ENCODE peak calls at places on chromosomes 5 and 9, in seven cellular contexts. O is psoas muscle, L is Peyer's patch, Q is cardiac fibroblast, N is dorsolateral prefrontal cortex, F is foreskin fibroblast, S is astrocyte of the spinal cord. H is an unnamed sample.

GRCh38 chr5:151030377-151030776 is 10.0 kb downstream of the GPX3 start:
- DNase-seq in O (peak; percentile 90), L (no peak), Q (peak; percentile 48), N (no peak), F (no peak), S (no peak), H (no peak)

GRCh38 chr9:129352157-129352870 is 174.3 kb upstream of the IER5L start:
- DNase-seq in O (no peak), L (no peak), Q (no peak), N (no peak), F (no peak), S (no peak), H (no peak)

GRCh38 chr5:173862047-173862477 is 26.1 kb upstream of the CPEB4 start:
- DNase-seq in O (no peak), L (no peak), Q (no peak), N (no peak), F (no peak), S (no peak), H (no peak)

GRCh38 chr5:14186132-14186830 is 43.1 kb downstream of the TRIO start:
- DNase-seq in O (no peak), L (no peak), Q (peak; percentile 66), N (no peak), F (no peak), S (peak; percentile 90), H (no peak)

GRCh38 chr5:73565969-73566547 is 515 bp downstream of the UTP15 start:
- DNase-seq in O (no peak), L (no peak), Q (no peak), N (no peak), F (no peak), S (no peak), H (no peak)

GRCh38 chr5:36040651-36041536 is 25.8 kb downstream of the UGT3A2 start:
- DNase-seq in O (no peak), L (no peak), Q (no peak), N (no peak), F (no peak), S (no peak), H (no peak)

GRCh38 chr5:114695292-114695904 is 333.5 kb downstream of the KCNN2 start:
- DNase-seq in O (peak; percentile 48), L (no peak), Q (no peak), N (no peak), F (no peak), S (no peak), H (no peak)

GRCh38 chr9:37424204-37424685 is 1.7 kb downstream of the GRHPR start:
- DNase-seq in O (no peak), L (no peak), Q (no peak), N (no peak), F (no peak), S (no peak), H (no peak)

GRCh38 chr9:7567687-7568086 is 231.9 kb downstream of the DMAC1 start:
- DNase-seq in O (no peak), L (no peak), Q (no peak), N (no peak), F (no peak), S (no peak), H (no peak)

GRCh38 chr9:133527444-133527920 is 2.7 kb upstream of the MYMK start:
- DNase-seq in O (peak; percentile 75), L (no peak), Q (peak; percentile 66), N (no peak), F (no peak), S (no peak), H (no peak)

GRCh38 chr5:132729896-132730295 is 7.5 kb downstream of the KIF3A start:
- DNase-seq in O (no peak), L (no peak), Q (no peak), N (no peak), F (no peak), S (no peak), H (no peak)

GRCh38 chr5:179915406-179915935 is 7.8 kb upstream of the TBC1D9B start:
- DNase-seq in O (no peak), L (no peak), Q (no peak), N (no peak), F (no peak), S (no peak), H (no peak)

GRCh38 chr5:139457653-139458306 is 4.8 kb downstream of the ECSCR start:
- DNase-seq in O (no peak), L (no peak), Q (no peak), N (no peak), F (no peak), S (no peak), H (no peak)

GRCh38 chr9:21813575-21814473 is 11.4 kb downstream of the MTAP start:
- DNase-seq in O (peak; percentile 57), L (peak; percentile 56), Q (peak; percentile 89), N (no peak), F (peak; percentile 62), S (peak; percentile 90), H (peak; percentile 62)

GRCh38 chr5:73948720-73949119 is 322.7 kb downstream of the ARHGEF28 start:
- DNase-seq in O (no peak), L (no peak), Q (peak; percentile 55), N (no peak), F (peak; percentile 69), S (peak; percentile 32), H (peak; percentile 45)

DNA sequence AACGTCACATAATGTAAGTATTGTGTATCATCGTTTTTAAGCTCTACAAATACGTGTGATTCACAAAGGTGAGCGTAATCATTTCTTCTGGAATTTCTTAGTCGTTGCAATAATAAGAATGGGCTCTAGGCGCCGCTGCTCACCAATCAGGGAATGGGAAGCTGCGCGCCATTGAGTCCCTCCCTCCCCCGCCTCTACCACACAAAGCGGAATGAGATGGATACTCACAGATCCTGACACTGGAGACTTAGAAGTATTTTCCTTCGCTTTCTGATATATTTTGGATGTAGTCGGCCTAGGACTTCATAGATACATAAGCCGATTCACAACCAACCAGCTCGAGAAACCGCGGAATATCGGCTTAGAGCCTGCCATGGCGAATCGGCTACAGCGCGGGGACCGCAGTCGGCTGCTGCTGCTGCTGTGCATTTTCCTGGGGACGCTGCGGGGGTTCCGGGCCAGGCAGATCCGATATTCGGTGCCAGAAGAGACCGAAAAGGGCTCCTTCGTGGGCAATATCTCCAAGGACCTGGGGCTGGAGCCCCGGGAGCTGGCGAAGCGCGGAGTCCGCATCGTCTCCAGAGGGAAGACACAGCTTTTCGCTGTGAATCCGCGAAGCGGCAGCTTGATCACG is at the start of gene PCDHGA11:
- DNase-seq in O (no peak), L (peak; percentile 46), Q (peak; percentile 79), N (no peak), F (peak; percentile 67), S (peak; percentile 82), H (no peak)
- H3K4me3 ChIP-seq in O (peak within 1 kb of the TSS; percentile 66), L (peak within 1 kb of the TSS; percentile 13), Q (peak within 1 kb of the TSS; percentile 50), N (no peak within 1 kb of the TSS), F (peak within 1 kb of the TSS; percentile 49), S (peak within 1 kb of the TSS; percentile 52), H (peak within 1 kb of the TSS; percentile 20)

GRCh38 chr5:44862808-44863207 is 54.1 kb downstream of the MRPS30 start:
- DNase-seq in O (no peak), L (no peak), Q (peak; percentile 5), N (no peak), F (no peak), S (peak; percentile 44), H (no peak)
- TF ChIP-seq CTCF in O (no peak), L (no peak), Q (peak; percentile 16), N (peak; percentile 41), F (no peak), S (peak; percentile 49), H (peak; percentile 7)

GRCh38 chr5:56330806-56331205 is 97.7 kb upstream of the ANKRD55 start:
- DNase-seq in O (no peak), L (no peak), Q (no peak), N (no peak), F (no peak), S (no peak), H (no peak)

GRCh38 chr5:56329652-56330051 is 96.5 kb upstream of the ANKRD55 start:
- DNase-seq in O (no peak), L (no peak), Q (no peak), N (no peak), F (no peak), S (no peak), H (no peak)

GRCh38 chr5:56327810-56328209 is 94.7 kb upstream of the ANKRD55 start:
- DNase-seq in O (no peak), L (no peak), Q (no peak), N (no peak), F (no peak), S (no peak), H (no peak)

GRCh38 chr5:56330167-56330566 is 97.0 kb upstream of the ANKRD55 start:
- DNase-seq in O (no peak), L (no peak), Q (no peak), N (no peak), F (no peak), S (no peak), H (no peak)

DNA sequence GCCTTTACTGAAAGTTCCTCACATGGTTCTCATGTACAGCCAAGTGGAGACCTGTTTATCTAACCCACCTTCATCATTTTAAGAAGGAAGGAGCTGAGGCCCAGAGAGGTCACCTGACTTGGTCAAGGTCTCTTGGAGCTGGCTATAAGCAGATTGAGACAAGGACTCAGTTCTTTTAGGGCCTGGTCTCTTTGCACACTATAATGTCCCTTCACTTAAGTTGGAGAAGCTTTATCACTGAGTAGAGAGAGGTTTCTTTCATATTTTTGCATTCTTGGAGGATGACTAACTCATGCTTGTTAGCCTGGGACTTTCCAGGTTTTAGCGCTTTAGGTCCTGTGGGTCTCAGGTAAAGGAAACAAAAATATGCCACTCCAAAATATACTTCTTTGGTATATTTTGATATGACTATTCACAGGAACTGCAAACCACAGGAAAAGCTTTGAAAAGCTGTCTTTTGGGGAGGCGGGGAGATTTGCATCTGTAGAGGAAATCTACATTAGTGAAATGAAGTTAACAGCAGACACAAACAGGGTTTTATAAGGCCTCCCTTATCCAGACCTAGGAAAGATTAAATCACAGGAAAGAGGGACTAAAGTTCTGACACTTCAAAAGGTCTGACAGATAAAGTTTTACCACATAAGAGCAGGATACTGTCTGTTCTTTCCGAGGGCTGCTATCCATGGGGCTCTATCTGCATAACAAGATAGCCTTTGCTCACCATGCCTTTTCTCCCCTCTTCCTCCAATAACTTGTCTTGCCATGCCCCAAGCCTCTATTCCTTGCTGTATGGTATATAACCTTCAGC is 95.8 kb upstream of the ANKRD55 start:
- DNase-seq in O (no peak), L (peak; percentile 29), Q (peak; percentile 29), N (no peak), F (no peak), S (peak; percentile 55), H (no peak)
- H3K4me3 ChIP-seq in O (no peak overlapping the region), L (no peak overlapping the region), Q (no peak overlapping the region), N (no peak overlapping the region), F (no peak overlapping the region), S (no peak overlapping the region), H (no peak overlapping the region)

GRCh38 chr5:134526483-134527155 is 1.1 kb downstream of the JADE2 start:
- DNase-seq in O (peak; percentile 90), L (peak; percentile 79), Q (no peak), N (peak; percentile 75), F (peak; percentile 65), S (no peak), H (no peak)
- TF ChIP-seq CTCF in O (peak; percentile 53), L (no peak), Q (peak; percentile 11), N (peak; percentile 41), F (peak; percentile 43), S (peak; percentile 38), H (peak; percentile 19)

H was measured in AG09309.